ENCODE peak calls at places on chromosomes 3 and 15, in five cellular contexts. Q is EL, I is cardiac fibroblast, P is mucosa of descending colon, C is cardiac muscle cell. U is an unnamed sample.

GRCh38 chr3:43723121-43723734 is 32.5 kb downstream of the ABHD5 start:
- DNase-seq in Q (no peak), I (peak; percentile 88), P (no peak), C (no peak), U (no peak)

GRCh38 chr3:128280466-128281455 is 127.5 kb downstream of the EEFSEC start:
- DNase-seq in P (no peak), Q (no peak), I (no peak), C (no peak), U (peak; percentile 81)

GRCh38 chr3:35908366-35909232 is 269.3 kb downstream of the ARPP21 start:
- DNase-seq in Q (peak; percentile 56), I (peak; percentile 88), P (no peak), C (peak; percentile 84), U (peak; percentile 63)

GRCh38 chr3:29144807-29145206 is 136.1 kb upstream of the RBMS3 start:
- DNase-seq in I (peak; percentile 78), Q (peak; percentile 51), C (peak; percentile 42), P (no peak), U (no peak)

GRCh38 chr3:3084890-3085289 is 25.3 kb downstream of the IL5RA start:
- DNase-seq in P (no peak), Q (no peak), C (no peak), I (no peak), U (no peak)

GRCh38 chr15:39720721-39721611 is 61.7 kb downstream of the FSIP1 start:
- DNase-seq in C (no peak), P (no peak), I (peak; percentile 31), Q (peak; percentile 86), U (no peak)

GRCh38 chr15:64774556-64775523 is 549 bp downstream of the RBPMS2 start:
- DNase-seq in Q (peak; percentile 24), I (no peak), C (peak; percentile 69), P (no peak), U (no peak)

GRCh38 chr3:149291178-149291577 is 42.3 kb downstream of the TM4SF18 start:
- DNase-seq in C (no peak), I (peak; percentile 41), Q (no peak), P (no peak), U (no peak)

GRCh38 chr3:129549006-129549800 is 6.2 kb downstream of the H1-8 start:
- DNase-seq in I (peak; percentile 41), P (no peak), Q (peak; percentile 71), C (no peak), U (no peak)

GRCh38 chr3:151580592-151580991 is 119.7 kb upstream of the IGSF10 start:
- DNase-seq in P (no peak), C (no peak), Q (peak; percentile 73), I (peak; percentile 88), U (no peak)

GRCh38 chr3:52174896-52175295 is 20.7 kb upstream of the POC1A start:
- DNase-seq in C (no peak), I (peak; percentile 38), Q (no peak), P (no peak), U (no peak)

GRCh38 chr15:48702569-48703239 is 57.2 kb upstream of the FBN1 start:
- DNase-seq in C (no peak), Q (no peak), P (no peak), I (no peak), U (no peak)

GRCh38 chr15:62648954-62649353 is 393.6 kb upstream of the TPM1 start:
- DNase-seq in Q (peak; percentile 33), C (peak; percentile 20), I (peak; percentile 47), P (no peak), U (no peak)

GRCh38 chr3:186532641-186533072 is 11.5 kb downstream of the CRYGS start:
- DNase-seq in C (no peak), P (no peak), Q (no peak), I (no peak), U (no peak)

GRCh38 chr3:63228677-63229076 is 49.4 kb upstream of the SYNPR start:
- DNase-seq in Q (peak; percentile 39), C (peak; percentile 59), I (peak; percentile 57), P (no peak), U (peak; percentile 8)

GRCh38 chr15:68732451-68732850 is 88.2 kb downstream of the ANP32A start:
- DNase-seq in I (no peak), Q (no peak), P (no peak), C (no peak), U (no peak)

GRCh38 chr15:91258436-91258779 is 158.4 kb downstream of the SV2B start:
- DNase-seq in I (no peak), C (no peak), P (no peak), Q (no peak), U (no peak)

GRCh38 chr3:101513419-101513986 is 491 bp upstream of the SENP7 start:
- DNase-seq in I (no peak), Q (no peak), P (no peak), C (no peak), U (peak; percentile 73)

GRCh38 chr15:77517579-77517978 is 96.9 kb downstream of the HMG20A start:
- DNase-seq in P (no peak), Q (no peak), C (no peak), I (no peak), U (no peak)

GRCh38 chr3:18208856-18209255 is 216.3 kb downstream of the SATB1 start:
- DNase-seq in C (no peak), Q (no peak), P (no peak), I (no peak), U (no peak)